ENCODE peak calls at places on chromosomes 3 and 15, in six cellular contexts. Y, L, E, B, P and H are unnamed samples.

GRCh38 chr15:48031466-48031865 is 89.3 kb upstream of the SLC24A5 start:
- DNase-seq in L (no peak), B (no peak), P (no peak), Y (no peak), E (no peak), H (no peak)

GRCh38 chr15:91855684-91856553 is 2.4 kb downstream of the SLCO3A1 start:
- DNase-seq in E (no peak), B (peak; percentile 33), Y (peak; percentile 64), P (peak; percentile 3), L (no peak), H (peak; percentile 8)

GRCh38 chr3:167885277-167885676 is 149.8 kb downstream of the SERPINI1 start:
- DNase-seq in E (no peak), L (no peak), P (no peak), B (no peak), Y (no peak), H (no peak)

GRCh38 chr3:166425900-166426611 is 588.8 kb upstream of the BCHE start:
- DNase-seq in B (no peak), E (no peak), Y (no peak), P (peak; percentile 1), L (no peak), H (no peak)

GRCh38 chr3:113615976-113616375 is 80.5 kb downstream of the USF3 start:
- DNase-seq in E (no peak), B (no peak), P (no peak), L (no peak), Y (no peak), H (no peak)

GRCh38 chr3:138157743-138158142 is 17.0 kb downstream of the DBR1 start:
- DNase-seq in L (no peak), B (no peak), E (no peak), Y (no peak), P (no peak), H (no peak)

GRCh38 chr3:65758438-65758837 is 280.3 kb downstream of the MAGI1 start:
- DNase-seq in P (no peak), Y (no peak), B (no peak), E (no peak), L (no peak), H (no peak)

GRCh38 chr15:80182611-80183210 is 29.9 kb downstream of the FAH start:
- DNase-seq in Y (no peak), E (peak; percentile 68), L (no peak), B (no peak), P (no peak), H (no peak)

GRCh38 chr15:50183112-50183794 is 1.3 kb downstream of the SLC27A2 start:
- DNase-seq in E (no peak), Y (no peak), B (no peak), L (peak; percentile 62), P (no peak), H (peak; percentile 82)

GRCh38 chr3:102336130-102336529 is 98.7 kb upstream of the ZPLD1 start:
- DNase-seq in E (no peak), B (no peak), L (no peak), Y (no peak), P (no peak), H (no peak)

GRCh38 chr15:79308874-79309273 is 2.0 kb upstream of the TMED3 start:
- DNase-seq in Y (no peak), E (no peak), P (no peak), B (no peak), L (no peak), H (peak; percentile 11)

GRCh38 chr15:89501646-89502045 is 5.3 kb upstream of the RHCG start:
- DNase-seq in Y (no peak), P (no peak), L (no peak), B (no peak), E (no peak), H (no peak)

GRCh38 chr15:70033109-70033508 is 64.6 kb downstream of the TLE3 start:
- DNase-seq in E (no peak), P (no peak), B (no peak), Y (no peak), L (no peak), H (no peak)

GRCh38 chr15:90449206-90449735 is 61.2 kb downstream of the IQGAP1 start:
- DNase-seq in B (no peak), P (no peak), E (no peak), Y (no peak), L (no peak), H (no peak)

GRCh38 chr3:158763421-158763820 is 31.2 kb upstream of the RARRES1 start:
- DNase-seq in P (no peak), L (no peak), E (no peak), B (no peak), Y (no peak), H (no peak)

GRCh38 chr15:29919380-29919881 is 97.2 kb upstream of the TJP1 start:
- DNase-seq in Y (no peak), L (no peak), E (no peak), P (no peak), B (no peak), H (no peak)

GRCh38 chr15:64209680-64210334 is 47.0 kb upstream of the PPIB start:
- DNase-seq in P (peak; percentile 32), E (peak; percentile 77), L (peak; percentile 39), Y (peak; percentile 64), B (peak; percentile 9), H (peak; percentile 55)

GRCh38 chr3:100151024-100151707 is 36.9 kb upstream of the FILIP1L start:
- DNase-seq in B (no peak), Y (no peak), E (no peak), L (no peak), P (no peak), H (no peak)

GRCh38 chr15:60761505-60761845 is 282.5 kb upstream of the ICE2 start:
- DNase-seq in E (no peak), Y (no peak), B (no peak), P (no peak), L (no peak), H (no peak)

GRCh38 chr15:40430271-40430805 is 10.4 kb upstream of the BAHD1 start:
- DNase-seq in E (no peak), Y (peak; percentile 30), B (no peak), P (no peak), L (peak; percentile 82), H (peak; percentile 54)

GRCh38 chr3:17038900-17039545 is 154.3 kb downstream of the PLCL2 start:
- DNase-seq in P (no peak), L (no peak), B (no peak), E (no peak), Y (no peak), H (no peak)

GRCh38 chr3:101102678-101103296 is 109.6 kb upstream of the ABI3BP start:
- DNase-seq in B (no peak), E (no peak), P (no peak), Y (no peak), L (no peak), H (no peak)

GRCh38 chr3:56780935-56781334 is 20.8 kb downstream of the ARHGEF3 start:
- DNase-seq in B (no peak), L (no peak), Y (no peak), E (no peak), P (no peak), H (no peak)

GRCh38 chr3:60421749-60422467 is 829.3 kb downstream of the FHIT start:
- DNase-seq in Y (no peak), B (no peak), P (no peak), L (no peak), E (no peak), H (no peak)

GRCh38 chr15:57321973-57322601 is 54.2 kb upstream of the CGNL1 start:
- DNase-seq in E (peak; percentile 83), L (peak; percentile 92), P (no peak), B (no peak), Y (no peak), H (no peak)

GRCh38 chr3:49500408-49501257 is 30.6 kb downstream of the DAG1 start:
- DNase-seq in E (peak; percentile 79), P (peak; percentile 89), L (peak; percentile 80), B (no peak), Y (peak; percentile 92), H (peak; percentile 59)
- TF ChIP-seq MYC in E (no peak), P (peak; percentile 37), L (no peak), B (no peak), Y (peak; percentile 25), H (no peak)

DNA sequence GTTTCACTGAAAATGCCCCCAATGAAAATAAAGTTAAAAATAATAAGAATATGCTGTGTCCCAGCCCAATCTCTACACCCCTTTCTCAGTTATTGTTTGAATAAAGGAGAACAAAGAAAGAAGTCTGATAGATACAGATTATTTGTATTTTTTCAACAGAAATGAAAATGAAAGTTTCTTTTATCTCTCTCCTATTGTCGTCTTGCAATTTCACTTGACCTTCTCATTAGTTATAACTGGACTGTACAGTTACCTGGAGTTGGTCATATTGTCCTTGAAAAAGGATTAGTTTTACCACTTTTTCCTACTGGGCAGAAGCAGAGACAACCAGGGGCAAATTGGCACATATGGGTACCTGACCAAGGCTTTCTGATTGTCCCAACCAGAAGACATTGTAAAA is 440.0 kb downstream of the PDCD6IP start:
- DNase-seq in Y (no peak), P (no peak), E (no peak), B (no peak), L (no peak), H (no peak)
- H3K4me3 ChIP-seq in Y (no peak overlapping the region), P (no peak overlapping the region), E (no peak overlapping the region), B (no peak overlapping the region), L (no peak overlapping the region), H (no peak overlapping the region)

GRCh38 chr3:7759630-7760029 is 742.0 kb upstream of the LMCD1 start:
- DNase-seq in Y (no peak), E (no peak), P (no peak), B (no peak), L (no peak), H (peak; percentile 2)
- TF ChIP-seq MAX in Y (no peak), E (no peak), P (no peak), B (no peak), L (no peak), H (no peak)

GRCh38 chr3:49703443-49703927 is 14.1 kb downstream of the RNF123 start:
- DNase-seq in E (peak; percentile 59), B (no peak), P (peak; percentile 60), L (peak; percentile 68), Y (peak; percentile 58), H (peak; percentile 68)
- TF ChIP-seq MYC in E (no peak), B (no peak), P (no peak), L (no peak), Y (no peak), H (peak; percentile 30)

GRCh38 chr3:48467473-48468267 is 21.1 kb downstream of the ATRIP start:
- DNase-seq in E (no peak), Y (no peak), B (no peak), L (no peak), P (no peak), H (no peak)
- H3K4me3 ChIP-seq in E (no peak overlapping the region), Y (no peak overlapping the region), B (peak overlapping the region; percentile 88), L (no peak overlapping the region), P (no peak overlapping the region), H (peak overlapping the region; percentile 69)

GRCh38 chr3:141403576-141403975 is 35.3 kb downstream of the ZBTB38 start:
- DNase-seq in E (no peak), P (no peak), L (no peak), Y (no peak), B (no peak), H (no peak)
- TF ChIP-seq MAX in E (no peak), P (no peak), L (no peak), Y (no peak), B (no peak), H (no peak)

DNA sequence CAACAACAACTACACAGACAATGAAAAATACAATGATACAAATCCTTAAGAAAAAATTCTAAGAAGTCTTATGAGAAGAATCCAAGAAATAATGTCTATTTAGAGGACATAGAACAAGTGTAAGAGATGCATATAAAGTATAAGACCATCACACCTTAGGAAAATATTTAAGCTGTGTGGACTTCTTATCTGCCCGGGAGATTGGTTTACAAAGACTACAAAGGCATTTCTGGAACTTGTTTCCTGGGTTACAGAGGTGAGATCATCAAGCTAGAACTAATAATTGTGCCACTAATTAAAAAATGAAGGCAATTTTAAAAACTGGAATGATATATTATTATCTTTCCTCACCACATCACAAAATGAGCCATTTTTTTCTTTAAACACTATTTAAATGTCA is 507.1 kb downstream of the GRM7 start:
- DNase-seq in L (no peak), B (no peak), P (no peak), E (no peak), Y (no peak), H (no peak)
- TF ChIP-seq MYC in L (no peak), B (no peak), P (no peak), E (no peak), Y (no peak), H (no peak)